ENCODE peak calls at places on chromosomes 5 and 9, in seven cellular contexts. L is foreskin fibroblast; E is GM23248; V is CD4-positive, alpha-beta T cell; U is glutamatergic neuron; K is activated naive CD8-positive, alpha-beta T cell treated with anti-CD3 and anti-CD28 coated beads for 36 hours; S is activated CD4-positive, alpha-beta memory T cell treated with anti-CD3 and anti-CD28 coated beads, Interleukin-2, amount 10 ng/mL, durations not matched to agents 7 days and 5 days. A is an unnamed sample.

GRCh38 chr5:88680253-88681132 is 202.5 kb downstream of the MEF2C start:
- DNase-seq in L (no peak), E (peak; percentile 74), V (peak; percentile 66), U (peak; percentile 92), K (peak; percentile 83), S (peak; percentile 77), A (peak; percentile 95)

GRCh38 chr5:89106479-89106878 is 223.5 kb upstream of the MEF2C start:
- DNase-seq in L (no peak), E (no peak), V (no peak), U (no peak), K (no peak), S (no peak), A (no peak)

GRCh38 chr5:87081511-87082372 is 185.9 kb upstream of the RASA1 start:
- DNase-seq in L (no peak), E (no peak), V (no peak), U (no peak), K (peak; percentile 24), S (peak; percentile 69), A (no peak)

GRCh38 chr5:168946363-168946762 is 354.6 kb downstream of the SLIT3 start:
- DNase-seq in L (no peak), E (peak; percentile 36), V (no peak), U (peak; percentile 75), K (peak; percentile 15), S (no peak), A (peak; percentile 67)

GRCh38 chr5:147690595-147690994 is 91.9 kb downstream of the JAKMIP2 start:
- DNase-seq in L (no peak), E (no peak), V (no peak), U (no peak), K (no peak), S (no peak), A (no peak)

GRCh38 chr5:158022844-158023243 is 163.9 kb upstream of the CLINT1 start:
- DNase-seq in L (no peak), E (no peak), V (no peak), U (no peak), K (no peak), S (no peak), A (no peak)

GRCh38 chr5:56419667-56420066 is 186.5 kb upstream of the ANKRD55 start:
- DNase-seq in L (no peak), E (no peak), V (no peak), U (no peak), K (no peak), S (no peak), A (no peak)

GRCh38 chr9:134723491-134723890 is 81.9 kb downstream of the COL5A1 start:
- DNase-seq in L (no peak), E (no peak), V (no peak), U (no peak), K (no peak), S (no peak), A (no peak)

GRCh38 chr5:126044111-126044668 is 379.0 kb upstream of the GRAMD2B start:
- DNase-seq in L (no peak), E (peak; percentile 40), V (no peak), U (no peak), K (no peak), S (no peak), A (peak; percentile 67)

GRCh38 chr9:928363-929042 is 48.0 kb upstream of the DMRT3 start:
- DNase-seq in L (no peak), E (peak; percentile 28), V (no peak), U (peak; percentile 38), K (no peak), S (no peak), A (no peak)

GRCh38 chr5:181219262-181220177 is 3.6 kb upstream of the TRIM41 start:
- DNase-seq in L (no peak), E (no peak), V (no peak), U (no peak), K (no peak), S (no peak), A (peak; percentile 31)

GRCh38 chr9:5549671-5550650 is 39.6 kb downstream of the PDCD1LG2 start:
- DNase-seq in L (peak; percentile 32), E (peak; percentile 73), V (no peak), U (no peak), K (no peak), S (no peak), A (no peak)

GRCh38 chr5:137563646-137564474 is 64.7 kb upstream of the SPOCK1 start:
- DNase-seq in L (peak; percentile 95), E (peak; percentile 93), V (no peak), U (no peak), K (no peak), S (no peak), A (peak; percentile 51)

GRCh38 chr5:62450259-62450658 is 37.7 kb downstream of the IPO11 start:
- DNase-seq in L (no peak), E (no peak), V (no peak), U (no peak), K (no peak), S (no peak), A (no peak)

GRCh38 chr5:154242442-154242841 is 51.9 kb downstream of the GALNT10 start:
- DNase-seq in L (no peak), E (no peak), V (no peak), U (no peak), K (no peak), S (no peak), A (no peak)

GRCh38 chr9:38017149-38017884 is 51.7 kb downstream of the SHB start:
- DNase-seq in L (no peak), E (peak; percentile 53), V (no peak), U (peak; percentile 62), K (no peak), S (no peak), A (peak; percentile 86)

GRCh38 chr5:54669285-54669684 is 151.7 kb downstream of the SNX18 start:
- DNase-seq in L (peak; percentile 53), E (peak; percentile 53), V (no peak), U (no peak), K (no peak), S (no peak), A (no peak)

GRCh38 chr5:147831465-147831864 is at the start of gene SPINK1:
- DNase-seq in L (no peak), E (no peak), V (no peak), U (no peak), K (no peak), S (no peak), A (no peak)

GRCh38 chr9:34991833-34992375 is 2.4 kb downstream of the DNAJB5 start:
- DNase-seq in L (no peak), E (peak; percentile 42), V (no peak), U (peak; percentile 46), K (peak; percentile 58), S (no peak), A (no peak)

GRCh38 chr9:137317979-137318511 is 16.0 kb upstream of the NRARP start:
- DNase-seq in L (no peak), E (no peak), V (no peak), U (no peak), K (no peak), S (no peak), A (peak; percentile 28)

GRCh38 chr9:110081395-110081794 is 126.6 kb downstream of the C9orf152 start:
- DNase-seq in L (no peak), E (peak; percentile 68), V (no peak), U (no peak), K (no peak), S (no peak), A (no peak)

GRCh38 chr5:158922816-158923215 is 176.9 kb downstream of the EBF1 start:
- DNase-seq in L (no peak), E (no peak), V (no peak), U (no peak), K (no peak), S (no peak), A (no peak)

GRCh38 chr5:28580616-28581015 is 1542.2 kb upstream of the CDH9 start:
- DNase-seq in L (no peak), E (no peak), V (no peak), U (no peak), K (no peak), S (no peak), A (no peak)

GRCh38 chr5:52262844-52263243 is 524.9 kb upstream of the ITGA1 start:
- DNase-seq in L (no peak), E (no peak), V (no peak), U (no peak), K (no peak), S (no peak), A (no peak)

GRCh38 chr5:160363661-160364060 is 6.8 kb downstream of the C1QTNF2 start:
- DNase-seq in L (no peak), E (peak; percentile 7), V (no peak), U (no peak), K (no peak), S (no peak), A (peak; percentile 73)

GRCh38 chr9:20701058-20701457 is 17.0 kb downstream of the FOCAD start:
- DNase-seq in L (no peak), E (no peak), V (no peak), U (no peak), K (no peak), S (no peak), A (peak; percentile 34)

GRCh38 chr9:105359899-105360298 is 87.9 kb upstream of the FSD1L start:
- DNase-seq in L (no peak), E (peak; percentile 31), V (no peak), U (no peak), K (peak; percentile 67), S (peak; percentile 59), A (no peak)

GRCh38 chr5:56496581-56497063 is 263.5 kb upstream of the ANKRD55 start:
- DNase-seq in L (no peak), E (no peak), V (no peak), U (no peak), K (no peak), S (no peak), A (no peak)